ENCODE peak calls at places on chromosome 6, in four cellular contexts. W, Q, F and A are unnamed samples.

GRCh38 chr6:168368063-168368835 is 48.7 kb upstream of the DACT2 start:
- DNase-seq in W (no peak), Q (no peak), F (no peak), A (no peak)

GRCh38 chr6:36999467-37000125 is 5.9 kb upstream of the FGD2 start:
- DNase-seq in W (peak), Q (no peak), F (no peak), A (no peak)

GRCh38 chr6:21402368-21402767 is 191.2 kb upstream of the SOX4 start:
- DNase-seq in W (no peak), Q (no peak), F (no peak), A (no peak)

GRCh38 chr6:136723780-136724179 is 68.5 kb downstream of the MAP3K5 start:
- DNase-seq in W (no peak), Q (peak), F (peak), A (no peak)

GRCh38 chr6:151624900-151625536 is 131.2 kb downstream of the CCDC170 start:
- DNase-seq in W (no peak), Q (no peak), F (no peak), A (no peak)

GRCh38 chr6:82568290-82568993 is 204.8 kb downstream of the TPBG start:
- DNase-seq in W (no peak), Q (no peak), F (no peak), A (peak)

GRCh38 chr6:140956567-140957306 is 1176.0 kb upstream of the GJE1 start:
- DNase-seq in W (peak), Q (no peak), F (no peak), A (no peak)

GRCh38 chr6:147204843-147205311 is 660 bp downstream of the STXBP5 start:
- DNase-seq in W (no peak), Q (no peak), F (no peak), A (no peak)

GRCh38 chr6:142926177-142926493 is 18.8 kb downstream of the HIVEP2 start:
- DNase-seq in W (no peak), Q (no peak), F (no peak), A (no peak)

GRCh38 chr6:152529364-152529763 is 107.8 kb downstream of the SYNE1 start:
- DNase-seq in W (no peak), Q (no peak), F (no peak), A (no peak)

GRCh38 chr6:37170273-37171140 is 555 bp downstream of the PIM1 start:
- DNase-seq in W (peak), Q (peak), F (no peak), A (peak)

GRCh38 chr6:165181951-165182414 is 127.4 kb downstream of the C6orf118 start:
- DNase-seq in W (no peak), Q (no peak), F (peak), A (peak)

GRCh38 chr6:98841589-98842488 is 7.5 kb downstream of the POU3F2 start:
- DNase-seq in W (no peak), Q (no peak), F (no peak), A (no peak)

GRCh38 chr6:170553686-170554085 is 483 bp upstream of the TBP start:
- DNase-seq in W (no peak), Q (no peak), F (no peak), A (no peak)